ENCODE peak calls at places on chromosomes 2 and 18, in five cellular contexts. One of them, this sample, is unnamed.
A peak's percentile ranks its signal among the peaks of the same experiment; 100 is the strongest.

GRCh38 chr2:8252997-8253694 is 428.7 kb upstream of the ID2 start:
- DNase-seq in GM23248: no peak
- DNase-seq in astrocyte: no peak
- DNase-seq in PC-3: no peak
- DNase-seq in mammary epithelial cell: no peak
- DNase-seq in this sample: no peak

GRCh38 chr2:144479138-144479537 is 40.8 kb downstream of the ZEB2 start:
- DNase-seq in astrocyte: peak; percentile 88
- DNase-seq in PC-3: peak; percentile 4
- DNase-seq in GM23248: peak; percentile 72
- DNase-seq in mammary epithelial cell: peak; percentile 56
- DNase-seq in this sample: no peak

GRCh38 chr2:12243381-12243780 is 473.4 kb upstream of the TRIB2 start:
- DNase-seq in mammary epithelial cell: no peak
- DNase-seq in GM23248: no peak
- DNase-seq in PC-3: no peak
- DNase-seq in astrocyte: no peak
- DNase-seq in this sample: no peak

GRCh38 chr2:61995059-61995458 is 89.6 kb downstream of the COMMD1 start:
- DNase-seq in PC-3: no peak
- DNase-seq in astrocyte: no peak
- DNase-seq in mammary epithelial cell: no peak
- DNase-seq in GM23248: no peak
- DNase-seq in this sample: no peak

GRCh38 chr18:56992777-56993176 is 154.1 kb upstream of the BOD1L2 start:
- DNase-seq in astrocyte: peak; percentile 7
- DNase-seq in mammary epithelial cell: peak; percentile 70
- DNase-seq in GM23248: peak; percentile 12
- DNase-seq in PC-3: peak; percentile 37
- DNase-seq in this sample: no peak

GRCh38 chr2:157348291-157348921 is 22.8 kb upstream of the ERMN start:
- DNase-seq in PC-3: no peak
- DNase-seq in GM23248: no peak
- DNase-seq in astrocyte: no peak
- DNase-seq in mammary epithelial cell: no peak
- DNase-seq in this sample: no peak

GRCh38 chr2:16674154-16674553 is 8.5 kb upstream of the CYRIA start:
- DNase-seq in astrocyte: no peak
- DNase-seq in PC-3: no peak
- DNase-seq in GM23248: no peak
- DNase-seq in mammary epithelial cell: no peak
- DNase-seq in this sample: no peak

GRCh38 chr2:48545244-48545643 is 15.3 kb downstream of the STON1 start:
- DNase-seq in GM23248: peak; percentile 20
- DNase-seq in mammary epithelial cell: no peak
- DNase-seq in PC-3: no peak
- DNase-seq in astrocyte: no peak
- DNase-seq in this sample: peak; percentile 66

GRCh38 chr18:29439398-29439797 is 1262.5 kb upstream of the CDH2 start:
- DNase-seq in PC-3: no peak
- DNase-seq in astrocyte: no peak
- DNase-seq in GM23248: peak; percentile 6
- DNase-seq in mammary epithelial cell: no peak
- DNase-seq in this sample: no peak

GRCh38 chr2:166167451-166167850 is 39.6 kb upstream of the SCN1A start:
- DNase-seq in mammary epithelial cell: peak; percentile 4
- DNase-seq in astrocyte: peak; percentile 66
- DNase-seq in GM23248: no peak
- DNase-seq in PC-3: no peak
- DNase-seq in this sample: no peak

GRCh38 chr18:36130883-36131653 is 1.4 kb downstream of the ELP2 start:
- DNase-seq in mammary epithelial cell: no peak
- DNase-seq in GM23248: no peak
- DNase-seq in astrocyte: no peak
- DNase-seq in PC-3: no peak
- DNase-seq in this sample: no peak

GRCh38 chr2:96325038-96325883 is at the start of gene ITPRIPL1:
- DNase-seq in GM23248: peak; percentile 58
- DNase-seq in mammary epithelial cell: no peak
- DNase-seq in astrocyte: no peak
- DNase-seq in PC-3: no peak
- DNase-seq in this sample: peak; percentile 26

GRCh38 chr2:96326564-96326963 is 1.4 kb downstream of the ITPRIPL1 start:
- DNase-seq in mammary epithelial cell: no peak
- DNase-seq in astrocyte: no peak
- DNase-seq in PC-3: no peak
- DNase-seq in GM23248: no peak
- DNase-seq in this sample: no peak

GRCh38 chr2:96323849-96324248 is 1.3 kb upstream of the ITPRIPL1 start:
- DNase-seq in mammary epithelial cell: no peak
- DNase-seq in PC-3: no peak
- DNase-seq in GM23248: no peak
- DNase-seq in astrocyte: no peak
- DNase-seq in this sample: no peak

GRCh38 chr2:96325884-96326255 is 753 bp downstream of the ITPRIPL1 start:
- DNase-seq in GM23248: no peak
- DNase-seq in mammary epithelial cell: no peak
- DNase-seq in astrocyte: no peak
- DNase-seq in PC-3: no peak
- DNase-seq in this sample: no peak

DNA sequence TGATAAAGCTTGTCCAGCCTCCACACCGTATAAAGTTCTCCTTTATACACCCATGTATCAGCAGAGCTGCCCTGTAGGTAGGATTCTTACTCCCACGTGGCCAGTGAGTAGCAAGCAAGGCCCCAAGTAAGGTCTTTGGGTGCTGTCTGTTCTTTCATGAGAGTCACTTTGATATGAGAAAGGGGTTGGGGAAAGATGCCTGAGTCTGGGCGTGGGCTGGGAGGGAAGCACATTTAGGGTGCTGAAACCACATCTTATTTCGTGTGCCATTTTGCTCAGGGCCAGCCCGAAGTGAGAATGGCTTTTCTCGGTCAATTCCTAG is 440 bp upstream of the ITPRIPL1 start:
- DNase-seq in PC-3: no peak
- DNase-seq in astrocyte: no peak
- DNase-seq in GM23248: no peak
- DNase-seq in mammary epithelial cell: no peak
- DNase-seq in this sample: no peak
- H3K9ac ChIP-seq in PC-3: no peak overlapping the region
- H3K9ac ChIP-seq in astrocyte: peak overlapping the region; percentile 73
- H3K9ac ChIP-seq in GM23248: no peak overlapping the region
- H3K9ac ChIP-seq in mammary epithelial cell: no peak overlapping the region
- H3K9ac ChIP-seq in this sample: peak overlapping the region; percentile 59

DNA sequence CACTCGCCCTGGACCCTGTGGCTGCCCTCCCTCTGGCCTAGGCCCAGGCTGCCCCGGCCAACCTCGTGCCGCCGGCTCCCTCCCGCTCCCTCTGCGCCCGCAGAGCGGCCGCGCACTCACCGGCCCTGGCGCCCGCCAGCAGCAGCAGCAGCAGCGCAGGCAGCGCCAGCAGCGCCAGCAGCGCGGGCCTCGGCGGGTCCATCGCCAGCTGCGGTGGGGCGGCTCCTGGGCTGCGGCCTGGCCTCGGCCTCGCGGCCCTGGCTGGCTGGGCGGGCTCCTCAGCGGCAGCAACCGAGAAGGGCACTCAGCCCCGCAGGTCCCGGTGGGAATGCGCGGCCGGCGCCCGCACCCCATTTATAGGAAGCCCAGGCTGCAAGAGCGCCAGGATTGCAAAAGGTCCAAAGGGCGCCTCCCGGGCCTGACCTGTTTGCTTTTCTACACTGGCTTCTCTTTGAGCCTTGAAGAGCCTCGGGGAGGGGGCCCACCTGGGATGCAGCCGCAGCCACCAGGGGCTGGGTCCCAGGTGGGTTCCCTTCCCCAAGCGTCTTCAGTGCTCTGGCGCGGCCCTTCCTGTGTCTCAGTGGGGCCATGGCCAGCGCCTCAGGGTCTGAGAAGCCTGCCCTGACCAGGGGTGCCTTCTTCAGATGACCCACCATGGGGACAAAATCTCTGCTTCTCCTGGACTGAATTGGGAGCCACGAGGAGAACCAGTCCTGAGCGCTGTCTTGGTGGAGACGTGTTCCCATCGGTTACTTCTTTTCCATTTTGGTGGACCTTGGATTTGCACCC is at the start of gene APOB:
- DNase-seq in PC-3: no peak
- DNase-seq in GM23248: peak; percentile 24
- DNase-seq in astrocyte: no peak
- DNase-seq in mammary epithelial cell: no peak
- DNase-seq in this sample: peak; percentile 97
- TF ChIP-seq EZH2 in PC-3: no peak
- TF ChIP-seq EZH2 in GM23248: no peak
- TF ChIP-seq EZH2 in astrocyte: peak; percentile 31
- TF ChIP-seq EZH2 in mammary epithelial cell: no peak
- TF ChIP-seq EZH2 in this sample: no peak

DNA sequence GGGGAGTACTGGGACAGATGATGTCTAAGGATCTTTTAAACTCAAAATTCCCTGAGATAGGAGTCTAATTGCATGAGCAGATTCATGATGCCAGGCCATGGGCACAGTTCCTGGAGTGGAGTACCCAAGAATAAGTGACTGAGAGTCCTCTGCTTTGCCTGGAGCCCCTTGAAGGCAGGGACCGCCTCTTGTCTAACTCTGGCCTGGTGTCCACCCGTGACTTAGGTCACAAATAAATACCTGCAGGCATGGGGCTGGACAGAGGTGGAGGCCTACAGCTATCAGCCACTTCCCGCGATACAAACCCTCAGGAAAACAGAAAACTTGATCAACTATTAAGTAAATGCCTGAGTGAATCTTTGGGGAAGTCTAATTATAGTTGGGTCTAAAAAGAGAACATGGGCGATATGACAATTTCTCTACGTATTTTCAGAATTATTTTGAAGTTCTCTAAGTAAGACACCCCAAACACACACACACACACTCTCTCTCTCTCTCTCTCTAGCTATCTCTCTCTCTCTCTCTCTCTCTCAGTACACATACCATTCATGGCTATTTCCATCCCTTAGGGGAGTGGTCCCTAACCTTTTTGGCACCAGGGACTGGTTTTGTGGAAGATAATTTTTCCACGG is 1.8 kb upstream of the WIPF1 start:
- DNase-seq in mammary epithelial cell: no peak
- DNase-seq in astrocyte: no peak
- DNase-seq in GM23248: no peak
- DNase-seq in PC-3: no peak
- DNase-seq in this sample: no peak
- H3K9ac ChIP-seq in mammary epithelial cell: no peak overlapping the region
- H3K9ac ChIP-seq in astrocyte: no peak overlapping the region
- H3K9ac ChIP-seq in GM23248: no peak overlapping the region
- H3K9ac ChIP-seq in PC-3: no peak overlapping the region
- H3K9ac ChIP-seq in this sample: no peak overlapping the region

DNA sequence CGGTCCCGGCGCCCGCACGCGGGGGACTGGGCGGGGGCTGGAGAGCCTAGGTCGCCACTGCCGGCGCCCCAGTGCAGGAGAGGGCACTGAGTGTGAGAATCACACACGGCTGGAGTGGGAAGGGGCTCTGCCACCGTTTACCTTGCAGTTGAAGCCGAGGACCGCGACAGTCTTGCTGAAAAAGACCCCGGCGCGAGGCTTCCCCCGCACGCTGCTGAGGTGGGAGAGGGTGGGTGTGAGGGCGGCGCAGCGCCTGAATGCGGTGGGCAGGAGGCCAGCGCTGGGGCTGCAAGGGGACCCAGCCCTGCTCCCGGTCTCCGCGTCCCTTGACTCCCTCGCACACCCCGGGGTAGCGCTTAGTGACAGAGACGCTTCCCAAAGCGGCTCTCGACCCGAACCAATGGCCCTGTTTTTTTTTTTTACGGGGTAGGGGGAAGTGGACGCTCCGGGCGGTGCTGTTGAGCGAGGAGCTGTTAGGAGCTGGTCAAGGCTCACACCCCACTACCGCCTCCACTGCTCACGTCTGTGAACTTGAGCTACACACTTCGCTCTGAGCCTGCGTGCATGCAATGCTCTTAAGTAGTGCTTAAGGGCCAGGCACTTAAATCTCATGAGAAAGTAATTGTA is 794 bp downstream of the NOTO start:
- DNase-seq in mammary epithelial cell: no peak
- DNase-seq in PC-3: no peak
- DNase-seq in astrocyte: no peak
- DNase-seq in GM23248: no peak
- DNase-seq in this sample: no peak
- TF ChIP-seq EZH2 in mammary epithelial cell: peak; percentile 18
- TF ChIP-seq EZH2 in PC-3: peak; percentile 28
- TF ChIP-seq EZH2 in astrocyte: peak; percentile 87
- TF ChIP-seq EZH2 in GM23248: no peak
- TF ChIP-seq EZH2 in this sample: no peak